ENCODE peak calls at places on chromosomes 7 and 10, in nine cellular contexts. C, R, U, F, K, Z, X, M and I are unnamed samples.

GRCh38 chr10:103111031-103111917 is 81.8 kb downstream of the NT5C2 start:
- DNase-seq in R (no peak), X (no peak), C (no peak), U (no peak), K (peak), Z (no peak), M (no peak), F (no peak), I (peak)

GRCh38 chr7:128123291-128124037 is 92.2 kb upstream of the LRRC4 start:
- DNase-seq in X (no peak), U (no peak), M (no peak), K (no peak), R (peak), C (no peak), F (no peak), Z (no peak), I (no peak)

GRCh38 chr7:35253680-35254495 is at the start of gene TBX20:
- DNase-seq in X (peak), K (peak), Z (no peak), C (no peak), M (no peak), F (peak), U (peak), R (peak), I (no peak)

GRCh38 chr7:24741691-24742639 is 15.3 kb downstream of the GSDME start:
- DNase-seq in C (peak), F (peak), Z (peak), U (no peak), M (peak), K (peak), R (no peak), X (peak), I (peak)

GRCh38 chr10:6563720-6564119 is 16.4 kb downstream of the PRKCQ start:
- DNase-seq in C (no peak), M (no peak), F (no peak), K (no peak), Z (no peak), U (no peak), X (no peak), R (no peak), I (no peak)

GRCh38 chr10:112202561-112203241 is 19.1 kb upstream of the GPAM start:
- DNase-seq in K (no peak), F (peak), U (no peak), Z (no peak), R (no peak), M (no peak), X (no peak), C (peak), I (no peak)

GRCh38 chr10:77591238-77591880 is 46.2 kb downstream of the KCNMA1 start:
- DNase-seq in K (no peak), Z (no peak), R (no peak), F (no peak), C (no peak), M (no peak), U (no peak), X (no peak), I (no peak)

GRCh38 chr7:6446977-6447588 is 671 bp downstream of the DAGLB start:
- DNase-seq in Z (peak), M (peak), U (peak), X (peak), K (peak), C (no peak), F (peak), R (peak), I (peak)

GRCh38 chr7:99368750-99369389 is 5.7 kb upstream of the ARPC1B start:
- DNase-seq in R (no peak), U (peak), C (no peak), X (no peak), F (no peak), Z (no peak), K (no peak), M (no peak), I (peak)

GRCh38 chr7:154591544-154591943 is 411.4 kb downstream of the PAXIP1 start:
- DNase-seq in U (no peak), X (peak), M (no peak), Z (no peak), C (no peak), R (no peak), K (no peak), F (no peak), I (peak)

DNA sequence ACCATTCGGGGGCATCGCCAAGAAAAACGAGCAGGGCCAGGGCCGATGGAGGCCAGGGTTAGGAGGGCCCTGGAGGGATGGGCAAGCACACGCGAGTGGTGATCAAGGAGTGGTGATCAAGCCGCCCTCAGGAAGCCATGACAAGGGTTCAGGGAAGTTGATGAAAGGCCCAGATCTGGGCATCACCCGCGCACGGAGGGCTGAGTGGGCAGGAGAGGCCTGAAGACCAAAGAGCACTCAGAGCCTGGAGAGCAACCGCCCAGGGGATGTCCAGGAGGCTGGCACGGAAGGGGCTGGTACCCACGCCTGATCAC is 114.6 kb downstream of the WDR37 start:
- DNase-seq in C (no peak), X (no peak), M (no peak), Z (no peak), K (no peak), F (no peak), R (peak), U (no peak), I (no peak)
- TF ChIP-seq CTCF in C (no peak), X (no peak), M (no peak), Z (no peak), K (no peak), F (no peak), R (no peak), U (no peak), I (no peak)

GRCh38 chr10:10773109-10773508 is 244.6 kb upstream of the CELF2 start:
- DNase-seq in R (no peak), M (no peak), Z (no peak), X (no peak), U (no peak), F (no peak), K (no peak), C (no peak), I (no peak)
- H3K4me3 ChIP-seq in R (no peak), M (no peak), Z (no peak), X (no peak), U (no peak), F (no peak), K (no peak), C (no peak), I (no peak)

GRCh38 chr7:50641442-50642405 is 76.5 kb upstream of the DDC start:
- DNase-seq in F (no peak), M (no peak), Z (peak), R (no peak), K (no peak), C (no peak), U (no peak), X (peak), I (no peak)
- TF ChIP-seq CTCF in F (no peak), M (no peak), Z (no peak), R (peak), K (no peak), C (no peak), U (no peak), X (no peak), I (no peak)

DNA sequence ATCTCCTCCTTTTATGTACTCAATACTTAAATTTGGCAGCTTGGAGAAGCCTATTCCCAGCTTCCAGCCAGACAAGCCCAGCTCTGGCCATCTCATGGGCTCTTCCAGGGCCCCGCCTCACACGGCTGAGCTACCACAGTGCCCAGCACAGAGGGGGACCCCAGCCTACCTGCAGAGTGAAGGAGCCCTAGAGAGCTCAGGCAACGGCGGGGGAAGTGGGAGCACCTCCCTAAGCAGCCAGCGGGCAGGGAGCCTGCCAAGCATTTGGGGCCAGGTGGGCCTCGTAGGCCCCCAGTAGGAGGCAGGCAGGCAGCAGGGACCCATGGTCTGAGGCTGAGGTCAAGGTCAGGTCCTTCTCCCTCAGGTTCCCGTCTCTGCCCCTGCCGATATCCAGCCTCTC is 29.1 kb upstream of the SMARCD3 start:
- DNase-seq in Z (no peak), R (no peak), U (no peak), F (no peak), K (no peak), X (no peak), C (no peak), M (no peak), I (no peak)
- H3K4me3 ChIP-seq in Z (peak), R (no peak), U (peak), F (no peak), K (no peak), X (no peak), C (no peak), M (no peak), I (no peak)

GRCh38 chr10:47022311-47023131 is 111.3 kb downstream of the PTPN20 start:
- DNase-seq in M (no peak), K (no peak), F (no peak), C (no peak), R (peak), U (peak), X (no peak), Z (peak), I (no peak)

GRCh38 chr10:47020491-47020890 is 109.3 kb downstream of the PTPN20 start:
- DNase-seq in F (peak), X (no peak), R (peak), M (no peak), C (peak), Z (no peak), U (peak), K (peak), I (no peak)

GRCh38 chr10:47023237-47024045 is 112.2 kb downstream of the PTPN20 start:
- DNase-seq in C (no peak), F (no peak), K (no peak), M (no peak), U (peak), Z (peak), R (peak), X (peak), I (no peak)

GRCh38 chr10:47024046-47024322 is 112.8 kb downstream of the PTPN20 start:
- DNase-seq in X (no peak), K (no peak), Z (no peak), U (no peak), C (no peak), F (no peak), R (no peak), M (no peak), I (no peak)

GRCh38 chr10:47021850-47022249 is 110.6 kb downstream of the PTPN20 start:
- DNase-seq in F (no peak), Z (no peak), X (no peak), C (no peak), K (no peak), M (no peak), R (peak), U (peak), I (no peak)
- TF ChIP-seq CTCF in F (peak), Z (no peak), X (no peak), C (no peak), K (peak), M (no peak), R (no peak), U (no peak), I (no peak)

GRCh38 chr7:30697716-30698460 is 15.6 kb upstream of the CRHR2 start:
- DNase-seq in X (no peak), Z (no peak), F (no peak), K (no peak), M (no peak), R (no peak), C (no peak), U (no peak), I (no peak)
- H3K4me3 ChIP-seq in X (no peak), Z (peak), F (no peak), K (no peak), M (no peak), R (no peak), C (no peak), U (peak), I (no peak)

GRCh38 chr7:51970961-51971655 is 654.5 kb upstream of the COBL start:
- DNase-seq in U (no peak), C (no peak), K (peak), R (no peak), F (no peak), X (no peak), Z (no peak), M (no peak), I (peak)

GRCh38 chr7:51977913-51978312 is 661.3 kb upstream of the COBL start:
- DNase-seq in X (no peak), C (no peak), M (no peak), F (no peak), R (no peak), K (no peak), Z (no peak), U (no peak), I (no peak)

GRCh38 chr7:51973942-51974341 is 657.3 kb upstream of the COBL start:
- DNase-seq in F (no peak), Z (no peak), M (no peak), U (no peak), K (no peak), R (no peak), C (no peak), X (no peak), I (no peak)
- TF ChIP-seq CTCF in F (no peak), Z (no peak), M (no peak), U (no peak), K (no peak), R (no peak), C (no peak), X (no peak), I (no peak)

GRCh38 chr7:142806957-142807356 is 36.2 kb downstream of the PRSS2 start:
- DNase-seq in Z (no peak), M (no peak), K (no peak), R (no peak), F (no peak), C (no peak), X (no peak), U (no peak), I (no peak)
- H3K4me3 ChIP-seq in Z (no peak), M (no peak), K (no peak), R (no peak), F (no peak), C (no peak), X (no peak), U (no peak), I (no peak)

GRCh38 chr7:44986218-44987053 is 7.6 kb upstream of the MYO1G start:
- DNase-seq in U (peak), R (peak), M (peak), K (peak), C (peak), X (peak), F (peak), Z (peak), I (peak)
- TF ChIP-seq CTCF in U (peak), R (no peak), M (no peak), K (no peak), C (no peak), X (no peak), F (no peak), Z (no peak), I (no peak)